ENCODE peak calls at places on chromosome 9, in nine cellular contexts. C is A673, G is tibial nerve, P is heart left ventricle, L is H7, U is SJSA1, R is HepG2, N is IMR-90, O is adipocyte. M is an unnamed sample.
A peak's percentile ranks its signal among the peaks of the same experiment; 100 is the strongest.

GRCh38 chr9:97673922-97674321 is 23.2 kb downstream of the XPA start:
- DNase-seq in P (no peak), C (no peak), N (no peak), O (no peak), G (no peak), R (no peak), L (no peak), U (no peak), M (no peak)

GRCh38 chr9:77224750-77225312 is 47.5 kb downstream of the VPS13A start:
- DNase-seq in U (no peak), L (no peak), G (no peak), C (no peak), O (peak; percentile 43), P (no peak), N (peak; percentile 72), R (no peak), M (no peak)

GRCh38 chr9:87465791-87466190 is 31.9 kb upstream of the DAPK1 start:
- DNase-seq in U (no peak), R (no peak), G (no peak), O (no peak), P (no peak), N (no peak), C (no peak), L (no peak), M (no peak)

GRCh38 chr9:113581865-113582697 is 118.6 kb downstream of the RGS3 start:
- DNase-seq in P (peak; percentile 81), R (no peak), G (peak; percentile 53), L (peak; percentile 35), U (no peak), C (no peak), N (peak; percentile 84), O (no peak), M (peak; percentile 80)

GRCh38 chr9:19976226-19976625 is 187.4 kb upstream of the SLC24A2 start:
- DNase-seq in R (no peak), P (no peak), G (no peak), O (no peak), U (no peak), C (no peak), N (no peak), L (no peak), M (no peak)

GRCh38 chr9:88651682-88652633 is 117.0 kb downstream of the NXNL2 start:
- DNase-seq in R (no peak), L (no peak), N (peak; percentile 99), U (peak; percentile 87), G (peak; percentile 93), P (peak; percentile 79), O (peak; percentile 98), C (peak; percentile 83), M (peak; percentile 78)

GRCh38 chr9:98380065-98380681 is 124.7 kb upstream of the TBC1D2 start:
- DNase-seq in P (peak; percentile 14), R (no peak), L (peak; percentile 75), O (peak; percentile 53), U (peak; percentile 8), C (peak; percentile 24), N (peak; percentile 65), G (no peak), M (no peak)

GRCh38 chr9:80646211-80646610 is 1043.1 kb downstream of the TLE1 start:
- DNase-seq in L (no peak), G (no peak), R (no peak), U (no peak), P (no peak), O (no peak), N (no peak), C (no peak), M (no peak)

GRCh38 chr9:13049223-13049622 is 230.3 kb downstream of the MPDZ start:
- DNase-seq in C (peak; percentile 41), O (peak; percentile 6), L (no peak), G (no peak), U (no peak), N (no peak), P (no peak), R (no peak), M (no peak)

GRCh38 chr9:127785023-127785932 is 556 bp upstream of the CDK9 start:
- DNase-seq in U (peak; percentile 83), O (peak; percentile 93), L (peak; percentile 99), P (peak; percentile 89), N (peak; percentile 64), C (peak; percentile 90), G (peak; percentile 82), R (peak; percentile 51), M (peak; percentile 92)

GRCh38 chr9:110967196-110967595 is 71.1 kb downstream of the LPAR1 start:
- DNase-seq in U (no peak), G (no peak), C (no peak), L (no peak), R (no peak), P (no peak), O (no peak), N (no peak), M (no peak)

GRCh38 chr9:72577212-72577753 is 55.9 kb downstream of the TMC1 start:
- DNase-seq in N (peak; percentile 85), O (peak; percentile 87), C (peak; percentile 88), R (no peak), G (peak; percentile 43), L (no peak), U (no peak), P (peak; percentile 22), M (peak; percentile 41)

GRCh38 chr9:127608104-127608966 is 3.7 kb upstream of the STXBP1 start:
- DNase-seq in O (peak; percentile 50), L (peak; percentile 99), U (no peak), R (peak; percentile 66), G (no peak), P (peak; percentile 79), C (peak; percentile 43), N (peak; percentile 38), M (peak; percentile 77)

GRCh38 chr9:101951598-101951997 is 213.2 kb upstream of the GRIN3A start:
- DNase-seq in L (no peak), C (no peak), U (no peak), O (no peak), P (no peak), G (no peak), R (no peak), N (no peak), M (no peak)

GRCh38 chr9:84667571-84668203 is 1.8 kb upstream of the NTRK2 start:
- DNase-seq in N (peak; percentile 12), O (peak; percentile 10), P (no peak), L (peak; percentile 66), C (peak; percentile 36), R (no peak), U (peak; percentile 13), G (peak; percentile 37), M (peak; percentile 5)

GRCh38 chr9:21989440-21990189 is 4.6 kb downstream of the CDKN2A start:
- DNase-seq in R (no peak), C (no peak), N (no peak), P (no peak), U (no peak), O (no peak), L (peak; percentile 55), G (no peak), M (no peak)
- H3K36me3 ChIP-seq in R (no peaks in the 10 kb centered on the region), C (no peaks in the 10 kb centered on the region), N (no peaks in the 10 kb centered on the region), P (no peaks in the 10 kb centered on the region), U (peaks cover 16% of the 10 kb centered on the region), O (no peaks in the 10 kb centered on the region), L (no peaks in the 10 kb centered on the region), G (no peaks in the 10 kb centered on the region), M (no peaks in the 10 kb centered on the region)

GRCh38 chr9:129919283-129919682 is 84.0 kb downstream of the USP20 start:
- DNase-seq in G (no peak), P (no peak), O (no peak), R (no peak), N (no peak), L (no peak), C (no peak), U (no peak), M (no peak)
- H3K36me3 ChIP-seq in G (no peaks in the 10 kb centered on the region), P (no peaks in the 10 kb centered on the region), O (peaks cover 34% of the 10 kb centered on the region), R (peaks cover 3% of the 10 kb centered on the region), N (peaks cover 10% of the 10 kb centered on the region), L (no peaks in the 10 kb centered on the region), C (peaks cover 91% of the 10 kb centered on the region), U (peaks cover 15% of the 10 kb centered on the region), M (no peaks in the 10 kb centered on the region)

GRCh38 chr9:104815851-104816565 is 52.1 kb downstream of the NIPSNAP3B start:
- DNase-seq in P (no peak), L (no peak), C (no peak), R (no peak), G (no peak), N (no peak), O (no peak), U (no peak), M (no peak)
- H3K36me3 ChIP-seq in P (peaks cover 30% of the 10 kb centered on the region), L (no peaks in the 10 kb centered on the region), C (no peaks in the 10 kb centered on the region), R (peaks cover 65% of the 10 kb centered on the region), G (peaks cover 6% of the 10 kb centered on the region), N (peaks cover 76% of the 10 kb centered on the region), O (peaks cover 99% of the 10 kb centered on the region), U (peaks cover 36% of the 10 kb centered on the region), M (peaks cover 53% of the 10 kb centered on the region)

GRCh38 chr9:36386396-36386795 is 13.7 kb downstream of the RNF38 start:
- DNase-seq in N (no peak), U (no peak), G (no peak), C (no peak), R (no peak), L (no peak), P (no peak), O (no peak), M (no peak)

GRCh38 chr9:36392489-36392888 is 7.6 kb downstream of the RNF38 start:
- DNase-seq in N (peak; percentile 31), O (no peak), G (no peak), L (no peak), C (no peak), P (no peak), U (no peak), R (no peak), M (no peak)

GRCh38 chr9:36389590-36389989 is 10.5 kb downstream of the RNF38 start:
- DNase-seq in P (no peak), C (no peak), O (no peak), U (no peak), G (no peak), R (no peak), N (no peak), L (no peak), M (no peak)
- H3K36me3 ChIP-seq in P (no peaks in the 10 kb centered on the region), C (no peaks in the 10 kb centered on the region), O (peaks cover 14% of the 10 kb centered on the region), U (no peaks in the 10 kb centered on the region), G (no peaks in the 10 kb centered on the region), R (peaks cover 5% of the 10 kb centered on the region), N (peaks cover 6% of the 10 kb centered on the region), L (no peaks in the 10 kb centered on the region), M (no peaks in the 10 kb centered on the region)

DNA sequence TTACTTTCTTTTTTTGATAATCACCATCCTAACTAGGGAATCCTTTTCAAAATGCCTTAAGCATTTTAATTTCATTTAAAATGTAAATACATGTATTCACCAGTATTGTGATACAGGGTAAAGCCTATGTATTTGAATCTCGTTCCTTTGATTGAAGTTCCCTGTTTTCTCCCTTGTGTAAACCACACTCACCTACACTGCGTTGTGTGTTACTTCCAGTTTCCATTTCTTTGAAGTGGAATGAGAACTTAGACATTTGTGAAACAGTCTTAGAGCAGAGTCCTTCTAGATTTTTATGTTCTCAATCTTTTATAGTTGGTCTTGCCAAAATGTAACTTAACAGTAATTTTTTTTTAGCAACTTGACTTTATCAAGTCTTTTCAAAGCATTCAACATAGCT is 101.4 kb downstream of the ZNF462 start:
- DNase-seq in N (no peak), O (no peak), L (no peak), C (no peak), P (no peak), R (no peak), G (no peak), U (no peak), M (no peak)
- H3K36me3 ChIP-seq in N (peaks cover 6% of the 10 kb centered on the region), O (peaks cover 23% of the 10 kb centered on the region), L (peaks cover 1% of the 10 kb centered on the region), C (no peaks in the 10 kb centered on the region), P (no peaks in the 10 kb centered on the region), R (no peaks in the 10 kb centered on the region), G (no peaks in the 10 kb centered on the region), U (peaks cover 37% of the 10 kb centered on the region), M (no peaks in the 10 kb centered on the region)

M was measured in heart right ventricle.